ENCODE peak calls at places on chromosomes 16 and 17, in eight cellular contexts. T, S, K, U, E, X, A and L are unnamed samples.

GRCh38 chr17:77375917-77376651 is 235.3 kb downstream of the SEC14L1 start:
- DNase-seq in E (peak), S (no peak), T (no peak), A (peak), X (no peak), U (no peak), K (no peak), L (no peak)

GRCh38 chr16:49622421-49623402 is 233.2 kb downstream of the ZNF423 start:
- DNase-seq in A (no peak), S (no peak), E (no peak), T (no peak), U (no peak), X (no peak), K (no peak), L (peak)

GRCh38 chr17:58513391-58513912 is 986 bp downstream of the MTMR4 start:
- DNase-seq in A (no peak), T (no peak), S (no peak), U (no peak), K (no peak), X (no peak), E (no peak), L (no peak)

GRCh38 chr17:16938496-16939270 is 33.2 kb downstream of the TNFRSF13B start:
- DNase-seq in X (no peak), K (no peak), T (no peak), S (no peak), A (no peak), E (no peak), U (no peak), L (peak)

GRCh38 chr16:87127766-87128147 is 189.4 kb downstream of the C16orf95 start:
- DNase-seq in S (no peak), X (no peak), K (no peak), T (no peak), E (no peak), A (no peak), U (no peak), L (no peak)

GRCh38 chr17:64155090-64155630 is 25.2 kb upstream of the ERN1 start:
- DNase-seq in S (no peak), E (no peak), T (no peak), K (no peak), U (no peak), A (no peak), X (no peak), L (no peak)

GRCh38 chr17:2510559-2510958 is 1.1 kb downstream of the METTL16 start:
- DNase-seq in S (no peak), U (no peak), K (no peak), T (no peak), A (no peak), E (no peak), X (no peak), L (no peak)

GRCh38 chr17:49051269-49051668 is 54.1 kb downstream of the IGF2BP1 start:
- DNase-seq in U (no peak), X (no peak), E (no peak), A (no peak), S (no peak), T (no peak), K (no peak), L (no peak)

GRCh38 chr17:39270923-39271322 is 45.2 kb upstream of the STAC2 start:
- DNase-seq in K (no peak), T (no peak), S (no peak), U (peak), A (peak), E (peak), X (no peak), L (no peak)

GRCh38 chr17:80826955-80827645 is 164.5 kb upstream of the CHMP6 start:
- DNase-seq in X (peak), K (no peak), U (no peak), A (peak), S (no peak), E (peak), T (no peak), L (peak)

GRCh38 chr17:35801583-35802224 is 6.3 kb upstream of the MMP28 start:
- DNase-seq in S (no peak), E (no peak), A (peak), K (no peak), U (peak), T (peak), X (peak), L (peak)

GRCh38 chr16:12917653-12918052 is 16.3 kb downstream of the SHISA9 start:
- DNase-seq in T (no peak), K (no peak), A (no peak), E (peak), X (no peak), S (no peak), U (no peak), L (no peak)

GRCh38 chr16:14202697-14203096 is 131.6 kb downstream of the MRTFB start:
- DNase-seq in K (no peak), S (no peak), X (no peak), A (peak), E (no peak), U (no peak), T (peak), L (no peak)

GRCh38 chr17:68455756-68456528 is 1.4 kb downstream of the WIPI1 start:
- DNase-seq in E (peak), T (peak), S (no peak), K (no peak), U (peak), A (peak), X (peak), L (no peak)

GRCh38 chr16:52435573-52435972 is 111.4 kb downstream of the TOX3 start:
- DNase-seq in A (no peak), U (peak), K (no peak), T (peak), S (peak), E (no peak), X (no peak), L (no peak)

GRCh38 chr16:87721622-87722565 is 43.9 kb downstream of the KLHDC4 start:
- DNase-seq in S (no peak), X (no peak), U (no peak), T (no peak), A (no peak), K (no peak), E (no peak), L (no peak)

GRCh38 chr16:86355538-86355937 is 154.8 kb upstream of the FOXF1 start:
- DNase-seq in A (peak), X (no peak), E (peak), K (no peak), S (no peak), T (no peak), U (no peak), L (no peak)

GRCh38 chr17:41223821-41224220 is 2.6 kb upstream of the KRTAP9-2 start:
- DNase-seq in T (no peak), S (no peak), E (no peak), U (no peak), X (no peak), K (no peak), A (no peak), L (no peak)

GRCh38 chr17:57245786-57246185 is 10.5 kb upstream of the MSI2 start:
- DNase-seq in X (no peak), T (no peak), K (no peak), S (no peak), E (no peak), A (peak), U (no peak), L (no peak)

GRCh38 chr17:18191967-18192366 is 8.3 kb downstream of the ALKBH5 start:
- DNase-seq in T (no peak), K (no peak), X (no peak), U (no peak), A (no peak), E (no peak), S (no peak), L (no peak)

GRCh38 chr17:29238133-29238850 is 8.4 kb upstream of the CRYBA1 start:
- DNase-seq in K (no peak), T (no peak), A (peak), X (no peak), S (no peak), U (no peak), E (peak), L (no peak)

GRCh38 chr16:21973945-21974344 is 20.8 kb downstream of the UQCRC2 start:
- DNase-seq in A (no peak), E (no peak), T (no peak), U (no peak), X (no peak), S (no peak), K (no peak), L (no peak)